ENCODE peak calls at places on chromosomes 4 and X, in eight cellular contexts. B, Z, W, F, A, N, E and R are unnamed samples.

GRCh38 chr4:924107-925096 is 7.7 kb downstream of the GAK start:
- DNase-seq in B (no peak), A (no peak), F (no peak), Z (no peak), W (no peak), N (no peak), E (no peak), R (peak; percentile 58)

GRCh38 chr4:7546809-7547367 is 112.2 kb upstream of the PSAPL1 start:
- DNase-seq in B (no peak), F (no peak), W (no peak), E (no peak), N (no peak), A (no peak), Z (no peak), R (peak; percentile 71)

GRCh38 chr4:102546635-102547034 is 45.5 kb downstream of the NFKB1 start:
- DNase-seq in B (no peak), A (no peak), F (peak; percentile 49), Z (no peak), W (no peak), N (no peak), E (no peak), R (no peak)

GRCh38 chr4:24089831-24090531 is 200.1 kb upstream of the PPARGC1A start:
- DNase-seq in E (no peak), F (no peak), B (no peak), W (no peak), Z (no peak), A (no peak), N (no peak), R (no peak)

GRCh38 chr4:86032476-86033022 is 327.3 kb downstream of the MAPK10 start:
- DNase-seq in W (no peak), N (no peak), Z (no peak), B (no peak), A (no peak), F (peak; percentile 16), E (no peak), R (peak; percentile 98)

GRCh38 chr4:153809916-153810810 is 21.3 kb upstream of the SFRP2 start:
- DNase-seq in B (no peak), F (peak; percentile 82), N (no peak), A (no peak), E (no peak), W (no peak), Z (no peak), R (no peak)

GRCh38 chrX:39301041-39301440 is 499.8 kb downstream of the MID1IP1 start:
- DNase-seq in E (no peak), A (no peak), F (no peak), W (no peak), Z (peak; percentile 43), B (no peak), N (no peak), R (no peak)

GRCh38 chr4:41281038-41281634 is 24.4 kb downstream of the UCHL1 start:
- DNase-seq in W (no peak), F (peak; percentile 53), N (peak; percentile 93), A (peak; percentile 26), B (peak; percentile 75), Z (peak; percentile 37), E (peak; percentile 6), R (peak; percentile 72)

GRCh38 chr4:141788169-141788915 is 152.0 kb downstream of the IL15 start:
- DNase-seq in N (no peak), W (no peak), E (no peak), Z (no peak), A (no peak), F (no peak), B (no peak), R (peak; percentile 56)

GRCh38 chr4:6011686-6012085 is 6.5 kb downstream of the C4orf50 start:
- DNase-seq in N (no peak), E (peak; percentile 67), F (no peak), W (no peak), B (no peak), A (peak; percentile 58), Z (no peak), R (no peak)

GRCh38 chr4:168257663-168258235 is 60.8 kb downstream of the DDX60 start:
- DNase-seq in A (no peak), E (no peak), B (no peak), F (peak; percentile 72), N (no peak), W (no peak), Z (no peak), R (no peak)

GRCh38 chrX:48957477-48957826 is at the start of gene OTUD5:
- DNase-seq in E (no peak), F (no peak), B (no peak), Z (peak; percentile 76), A (peak; percentile 65), N (peak; percentile 70), W (no peak), R (no peak)

GRCh38 chr4:143348233-143349077 is 11.8 kb downstream of the GAB1 start:
- DNase-seq in Z (no peak), N (no peak), A (no peak), E (no peak), F (no peak), B (no peak), W (no peak), R (no peak)

GRCh38 chrX:94041881-94042280 is 367.9 kb downstream of the FAM133A start:
- DNase-seq in B (no peak), W (no peak), E (no peak), N (no peak), F (no peak), A (no peak), Z (no peak), R (no peak)

GRCh38 chrX:17703201-17703600 is 34.1 kb upstream of the SCML1 start:
- DNase-seq in N (no peak), A (no peak), W (no peak), E (no peak), B (no peak), Z (no peak), F (no peak), R (no peak)

GRCh38 chr4:169250796-169251195 is 20.0 kb downstream of the SH3RF1 start:
- DNase-seq in B (no peak), Z (no peak), F (no peak), A (no peak), W (no peak), E (no peak), N (no peak), R (no peak)

GRCh38 chr4:81921757-81922159 is 450.1 kb upstream of the RASGEF1B start:
- DNase-seq in A (no peak), W (no peak), B (no peak), E (no peak), Z (no peak), F (no peak), N (no peak), R (no peak)